ENCODE peak calls at places on chromosomes 13 and 19, in five cellular contexts. T, H, O, P and E are unnamed samples.

GRCh38 chr13:52371736-52372247 is 34.2 kb downstream of the THSD1 start:
- DNase-seq in O (no peak), H (no peak), T (no peak), P (no peak), E (peak)

GRCh38 chr19:14477417-14478112 is 2.4 kb upstream of the PTGER1 start:
- DNase-seq in P (no peak), H (no peak), T (no peak), O (no peak), E (no peak)

GRCh38 chr19:9672893-9673292 is 2.0 kb downstream of the ZNF562 start:
- DNase-seq in P (no peak), O (no peak), T (no peak), H (no peak), E (no peak)

GRCh38 chr19:11279505-11280236 is 16.3 kb upstream of the TSPAN16 start:
- DNase-seq in O (no peak), T (no peak), P (no peak), H (peak), E (no peak)

GRCh38 chr19:57436392-57436791 is 1.3 kb downstream of the ZNF749 start:
- DNase-seq in P (no peak), O (no peak), T (no peak), H (no peak), E (no peak)

GRCh38 chr19:17357724-17358123 is 19.4 kb downstream of the PLVAP start:
- DNase-seq in P (no peak), O (no peak), H (no peak), T (no peak), E (no peak)

GRCh38 chr19:44718441-44719261 is 19.7 kb downstream of the CEACAM16 start:
- DNase-seq in H (no peak), P (no peak), O (no peak), T (no peak), E (peak)

GRCh38 chr13:27036236-27036981 is 135.2 kb downstream of the USP12 start:
- DNase-seq in O (no peak), P (no peak), H (no peak), T (no peak), E (no peak)

GRCh38 chr19:13110099-13110610 is 6.4 kb downstream of the TRMT1 start:
- DNase-seq in T (no peak), O (no peak), H (no peak), P (no peak), E (no peak)

GRCh38 chr13:114002771-114003321 is 29.0 kb upstream of the C13orf46 start:
- DNase-seq in P (no peak), H (no peak), O (no peak), T (no peak), E (no peak)

GRCh38 chr13:76425930-76426329 is 460.3 kb downstream of the KCTD12 start:
- DNase-seq in O (no peak), P (peak), H (no peak), T (no peak), E (no peak)

GRCh38 chr19:42683917-42684513 is 56.3 kb downstream of the PSG3 start:
- DNase-seq in O (no peak), H (peak), P (no peak), T (no peak), E (no peak)

GRCh38 chr13:50914301-50914700 is 4.7 kb downstream of the RNASEH2B start:
- DNase-seq in P (no peak), T (no peak), O (no peak), H (no peak), E (no peak)

GRCh38 chr13:72886272-72887062 is 104.5 kb downstream of the PIBF1 start:
- DNase-seq in H (no peak), O (no peak), T (no peak), P (no peak), E (no peak)

GRCh38 chr13:97285221-97285955 is 63.3 kb downstream of the MBNL2 start:
- DNase-seq in T (no peak), H (no peak), O (no peak), P (no peak), E (no peak)

GRCh38 chr19:28406966-28407365 is 806.0 kb downstream of the UQCRFS1 start:
- DNase-seq in P (no peak), O (no peak), T (no peak), H (no peak), E (no peak)

GRCh38 chr19:55600336-55601028 is 394 bp downstream of the ZNF524 start:
- DNase-seq in T (no peak), H (no peak), O (no peak), P (peak), E (peak)

GRCh38 chr13:98326274-98326673 is 149.2 kb upstream of the RNF113B start:
- DNase-seq in O (no peak), T (no peak), H (no peak), P (no peak), E (no peak)

GRCh38 chr19:2625434-2625833 is 77.1 kb downstream of the GNG7 start:
- DNase-seq in P (peak), H (no peak), O (no peak), T (no peak), E (no peak)

GRCh38 chr13:90238433-90238832 is 1109.1 kb upstream of the MIR17HG start:
- DNase-seq in H (no peak), O (no peak), P (no peak), T (no peak), E (no peak)

GRCh38 chr13:48567521-48568331 is 34.8 kb upstream of the RCBTB2 start:
- DNase-seq in T (no peak), H (no peak), P (no peak), O (no peak), E (no peak)

GRCh38 chr13:110560606-110561334 is 752 bp downstream of the RAB20 start:
- DNase-seq in O (no peak), H (peak), T (no peak), P (no peak), E (peak)

GRCh38 chr19:35389192-35389861 is 18.5 kb downstream of the GPR42 start:
- DNase-seq in P (no peak), H (no peak), T (no peak), O (no peak), E (no peak)

GRCh38 chr13:55816976-55817601 is 1323.6 kb upstream of the PRR20A start:
- DNase-seq in T (no peak), P (no peak), H (no peak), O (no peak), E (no peak)

GRCh38 chr19:28482221-28482620 is 730.7 kb downstream of the UQCRFS1 start:
- DNase-seq in P (no peak), O (no peak), H (no peak), T (no peak), E (no peak)

GRCh38 chr19:35642312-35642711 is 767 bp downstream of the ETV2 start:
- DNase-seq in P (no peak), T (no peak), O (no peak), H (no peak), E (no peak)

GRCh38 chr13:110274687-110275086 is 32.3 kb downstream of the COL4A1 start:
- DNase-seq in P (peak), T (no peak), O (no peak), H (no peak), E (no peak)

GRCh38 chr19:54707932-54708331 is 16.3 kb upstream of the KIR3DL3 start:
- DNase-seq in O (no peak), T (no peak), P (no peak), H (peak), E (no peak)

GRCh38 chr19:30388327-30388726 is 16.1 kb downstream of the ZNF536 start:
- DNase-seq in T (no peak), H (no peak), P (no peak), O (no peak), E (no peak)